ENCODE peak calls at places on chromosomes 3 and 15, in nine cellular contexts. One of them, this sample, is unnamed.
A peak's percentile ranks its signal among the peaks of the same experiment; 100 is the strongest.

GRCh38 chr15:83248151-83248851 is 36.2 kb downstream of the BNC1 start:
- DNase-seq in non-pigmented ciliary epithelial cell: peak; percentile 41
- DNase-seq in AG09309: peak; percentile 21
- DNase-seq in HCT116: peak; percentile 67
- DNase-seq in T1000: peak; percentile 6
- DNase-seq in left ventricle myocardium inferior: no peak
- DNase-seq in GM18507: no peak
- DNase-seq in SW480: peak; percentile 39
- DNase-seq in NCI-H345: peak; percentile 53
- DNase-seq in this sample: peak; percentile 56

GRCh38 chr3:39541917-39542329 is 74.4 kb downstream of the MOBP start:
- DNase-seq in non-pigmented ciliary epithelial cell: no peak
- DNase-seq in AG09309: no peak
- DNase-seq in HCT116: peak; percentile 13
- DNase-seq in T1000: no peak
- DNase-seq in left ventricle myocardium inferior: no peak
- DNase-seq in GM18507: no peak
- DNase-seq in SW480: peak; percentile 18
- DNase-seq in NCI-H345: peak; percentile 20
- DNase-seq in this sample: no peak

GRCh38 chr3:13138566-13139145 is 65.4 kb upstream of the IQSEC1 start:
- DNase-seq in non-pigmented ciliary epithelial cell: no peak
- DNase-seq in AG09309: no peak
- DNase-seq in HCT116: no peak
- DNase-seq in T1000: no peak
- DNase-seq in left ventricle myocardium inferior: no peak
- DNase-seq in GM18507: no peak
- DNase-seq in SW480: no peak
- DNase-seq in NCI-H345: no peak
- DNase-seq in this sample: no peak

GRCh38 chr3:11077466-11077865 is 76.8 kb upstream of the HRH1 start:
- DNase-seq in non-pigmented ciliary epithelial cell: no peak
- DNase-seq in AG09309: peak; percentile 76
- DNase-seq in HCT116: no peak
- DNase-seq in T1000: no peak
- DNase-seq in left ventricle myocardium inferior: no peak
- DNase-seq in GM18507: no peak
- DNase-seq in SW480: no peak
- DNase-seq in NCI-H345: no peak
- DNase-seq in this sample: no peak

GRCh38 chr3:41933154-41933676 is 28.7 kb downstream of the ULK4 start:
- DNase-seq in non-pigmented ciliary epithelial cell: peak; percentile 41
- DNase-seq in AG09309: peak; percentile 86
- DNase-seq in HCT116: no peak
- DNase-seq in T1000: peak; percentile 29
- DNase-seq in left ventricle myocardium inferior: no peak
- DNase-seq in GM18507: no peak
- DNase-seq in SW480: no peak
- DNase-seq in NCI-H345: no peak
- DNase-seq in this sample: peak; percentile 2

GRCh38 chr3:114308830-114309229 is 15.0 kb downstream of the TIGIT start:
- DNase-seq in non-pigmented ciliary epithelial cell: no peak
- DNase-seq in AG09309: no peak
- DNase-seq in HCT116: no peak
- DNase-seq in T1000: no peak
- DNase-seq in left ventricle myocardium inferior: no peak
- DNase-seq in GM18507: peak; percentile 23
- DNase-seq in SW480: no peak
- DNase-seq in NCI-H345: no peak
- DNase-seq in this sample: no peak

GRCh38 chr15:31975446-31976229 is 54.7 kb upstream of the CHRNA7 start:
- DNase-seq in non-pigmented ciliary epithelial cell: no peak
- DNase-seq in AG09309: no peak
- DNase-seq in HCT116: no peak
- DNase-seq in T1000: no peak
- DNase-seq in left ventricle myocardium inferior: no peak
- DNase-seq in GM18507: no peak
- DNase-seq in SW480: no peak
- DNase-seq in NCI-H345: peak; percentile 68
- DNase-seq in this sample: peak; percentile 61

GRCh38 chr15:35437157-35437556 is 108.8 kb downstream of the DPH6 start:
- DNase-seq in non-pigmented ciliary epithelial cell: no peak
- DNase-seq in AG09309: no peak
- DNase-seq in HCT116: peak; percentile 12
- DNase-seq in T1000: no peak
- DNase-seq in left ventricle myocardium inferior: no peak
- DNase-seq in GM18507: no peak
- DNase-seq in SW480: no peak
- DNase-seq in NCI-H345: no peak
- DNase-seq in this sample: no peak

GRCh38 chr3:14946749-14947104 is 656 bp upstream of the NR2C2 start:
- DNase-seq in non-pigmented ciliary epithelial cell: no peak
- DNase-seq in AG09309: no peak
- DNase-seq in HCT116: no peak
- DNase-seq in T1000: no peak
- DNase-seq in left ventricle myocardium inferior: no peak
- DNase-seq in GM18507: no peak
- DNase-seq in SW480: no peak
- DNase-seq in NCI-H345: no peak
- DNase-seq in this sample: no peak